ENCODE peak calls at places on chromosomes 13 and 19, in five cellular contexts. D is CD8-positive, alpha-beta memory T cell; A is left lung; B is fibroblast of mammary gland; T is CD4-positive, CD25-positive, alpha-beta regulatory T cell. M is an unnamed sample.

GRCh38 chr19:35736913-35737886 is 5.1 kb downstream of the IGFLR1 start:
- DNase-seq in D (no peak), A (no peak), B (no peak), T (no peak), M (no peak)

GRCh38 chr13:73851104-73851503 is 283.1 kb downstream of the KLF12 start:
- DNase-seq in D (no peak), A (no peak), B (no peak), T (no peak), M (no peak)

GRCh38 chr13:27449081-27449603 is 1.2 kb downstream of the MTIF3 start:
- DNase-seq in D (no peak), A (no peak), B (no peak), T (no peak), M (no peak)

GRCh38 chr19:51448011-51448744 is 10.1 kb downstream of the SIGLEC8 start:
- DNase-seq in D (no peak), A (no peak), B (no peak), T (no peak), M (no peak)

GRCh38 chr13:89746554-89746953 is 1600.9 kb upstream of the MIR17HG start:
- DNase-seq in D (no peak), A (no peak), B (no peak), T (no peak), M (peak)

GRCh38 chr19:53537523-53538377 is at the start of gene ZNF331:
- DNase-seq in D (peak), A (peak), B (peak), T (peak), M (peak)

GRCh38 chr19:510606-511100 is 3.4 kb downstream of the TPGS1 start:
- DNase-seq in D (peak), A (peak), B (peak), T (peak), M (peak)

GRCh38 chr13:37618554-37618953 is 20.0 kb upstream of the POSTN start:
- DNase-seq in D (no peak), A (no peak), B (peak), T (no peak), M (no peak)

GRCh38 chr19:35501684-35502083 is 11.4 kb upstream of the KRTDAP start:
- DNase-seq in D (no peak), A (peak), B (peak), T (no peak), M (no peak)

GRCh38 chr13:44004881-44005280 is 125.2 kb downstream of the LACC1 start:
- DNase-seq in D (no peak), A (no peak), B (peak), T (no peak), M (no peak)

GRCh38 chr19:5615756-5616327 is 6.7 kb downstream of the SAFB2 start:
- DNase-seq in D (no peak), A (no peak), B (peak), T (no peak), M (no peak)

GRCh38 chr13:30289533-30289932 is 17.8 kb downstream of the KATNAL1 start:
- DNase-seq in D (no peak), A (no peak), B (no peak), T (no peak), M (no peak)

GRCh38 chr13:91346848-91347211 is 657 bp upstream of the MIR17HG start:
- DNase-seq in D (peak), A (no peak), B (no peak), T (peak), M (no peak)

GRCh38 chr19:14413765-14414171 is 5.4 kb downstream of the DDX39A start:
- DNase-seq in D (no peak), A (no peak), B (peak), T (no peak), M (no peak)

GRCh38 chr13:30803791-30804190 is 68.4 kb downstream of the ALOX5AP start:
- DNase-seq in D (no peak), A (no peak), B (no peak), T (no peak), M (no peak)

GRCh38 chr19:2240881-2241760 is 4.5 kb downstream of the SF3A2 start:
- DNase-seq in D (no peak), A (no peak), B (no peak), T (no peak), M (no peak)

GRCh38 chr19:1524972-1525325 is 1.1 kb downstream of the PLK5 start:
- DNase-seq in D (no peak), A (no peak), B (no peak), T (no peak), M (no peak)

GRCh38 chr19:27889156-27889555 is 1323.8 kb downstream of the UQCRFS1 start:
- DNase-seq in D (no peak), A (no peak), B (no peak), T (no peak), M (no peak)

GRCh38 chr13:42808572-42808971 is 27.2 kb downstream of the FAM216B start:
- DNase-seq in D (no peak), A (no peak), B (peak), T (no peak), M (no peak)

GRCh38 chr13:102940770-102941169 is 94.9 kb downstream of the ERCC5 start:
- DNase-seq in D (no peak), A (no peak), B (no peak), T (no peak), M (no peak)

GRCh38 chr19:53958168-53958571 is 4.6 kb upstream of the CACNG8 start:
- DNase-seq in D (no peak), A (no peak), B (no peak), T (no peak), M (no peak)

GRCh38 chr19:40119380-40119779 is 28.6 kb upstream of the ZNF780A start:
- DNase-seq in D (no peak), A (no peak), B (no peak), T (no peak), M (no peak)

GRCh38 chr13:35988648-35989081 is 142.5 kb downstream of the DCLK1 start:
- DNase-seq in D (no peak), A (no peak), B (peak), T (no peak), M (peak)

GRCh38 chr13:114132419-114133121 is at the start of gene RASA3:
- DNase-seq in D (peak), A (peak), B (peak), T (peak), M (peak)

GRCh38 chr13:114151031-114151430 is 18.6 kb upstream of the RASA3 start:
- DNase-seq in D (no peak), A (no peak), B (no peak), T (no peak), M (no peak)

GRCh38 chr19:58585442-58586130 is 12.5 kb upstream of the MZF1 start:
- DNase-seq in D (no peak), A (no peak), B (no peak), T (no peak), M (no peak)

GRCh38 chr13:110001622-110002275 is 215.4 kb upstream of the IRS2 start:
- DNase-seq in D (no peak), A (no peak), B (peak), T (no peak), M (no peak)

GRCh38 chr19:18153555-18154134 is 682 bp downstream of the PIK3R2 start:
- DNase-seq in D (peak), A (peak), B (no peak), T (peak), M (no peak)

GRCh38 chr13:78258304-78258703 is 339.7 kb upstream of the EDNRB start:
- DNase-seq in D (no peak), A (no peak), B (no peak), T (no peak), M (no peak)